ENCODE peak calls at places on chromosomes 1 and 21, in four cellular contexts. T is PC-3; C is uterus; M is CD8-positive, alpha-beta T cell. E is an unnamed sample.

GRCh38 chr1:198155253-198155652 is 1.5 kb upstream of the NEK7 start:
- DNase-seq in T (peak; percentile 84), C (no peak), M (no peak), E (no peak)

GRCh38 chr1:42955311-42956063 is 3.2 kb downstream of the SLC2A1 start:
- DNase-seq in T (no peak), C (no peak), M (no peak), E (no peak)

GRCh38 chr21:45289655-45290515 is 2.2 kb upstream of the POFUT2 start:
- DNase-seq in T (peak; percentile 30), C (no peak), M (no peak), E (no peak)

GRCh38 chr1:43363935-43364525 is 3.8 kb downstream of the ELOVL1 start:
- DNase-seq in T (no peak), C (no peak), M (no peak), E (no peak)

GRCh38 chr1:204251926-204252689 is 38.3 kb upstream of the GOLT1A start:
- DNase-seq in T (no peak), C (no peak), M (no peak), E (no peak)

GRCh38 chr1:224219011-224219611 is 36.1 kb downstream of the DEGS1 start:
- DNase-seq in T (no peak), C (no peak), M (no peak), E (no peak)

GRCh38 chr1:23743287-23744052 is at the start of gene ELOA:
- DNase-seq in T (peak; percentile 65), C (peak; percentile 45), M (peak; percentile 39), E (no peak)

GRCh38 chr1:205262706-205263105 is 35.0 kb downstream of the TMCC2 start:
- DNase-seq in T (no peak), C (no peak), M (no peak), E (no peak)

GRCh38 chr1:211813590-211813989 is 17.0 kb downstream of the LPGAT1 start:
- DNase-seq in T (peak; percentile 25), C (peak; percentile 36), M (no peak), E (no peak)

GRCh38 chr21:45993210-45994085 is 11.9 kb downstream of the COL6A1 start:
- DNase-seq in T (no peak), C (peak; percentile 32), M (no peak), E (no peak)

GRCh38 chr1:159090566-159091546 is 14.3 kb upstream of the AIM2 start:
- DNase-seq in T (no peak), C (no peak), M (no peak), E (no peak)

GRCh38 chr1:99850458-99850974 is 355 bp downstream of the AGL start:
- DNase-seq in T (peak; percentile 23), C (no peak), M (no peak), E (no peak)

GRCh38 chr1:54400321-54400720 is 5.9 kb downstream of the SSBP3 start:
- DNase-seq in T (no peak), C (no peak), M (no peak), E (no peak)

GRCh38 chr21:42636535-42636914 is 16.9 kb upstream of the PDE9A start:
- DNase-seq in T (peak; percentile 39), C (no peak), M (no peak), E (no peak)

GRCh38 chr1:36329817-36330216 is 6.4 kb upstream of the EVA1B start:
- DNase-seq in T (no peak), C (no peak), M (no peak), E (no peak)
- H3K27ac ChIP-seq in T (no peak overlapping the region), C (no peak overlapping the region), M (no peak overlapping the region), E (no peak overlapping the region)

DNA sequence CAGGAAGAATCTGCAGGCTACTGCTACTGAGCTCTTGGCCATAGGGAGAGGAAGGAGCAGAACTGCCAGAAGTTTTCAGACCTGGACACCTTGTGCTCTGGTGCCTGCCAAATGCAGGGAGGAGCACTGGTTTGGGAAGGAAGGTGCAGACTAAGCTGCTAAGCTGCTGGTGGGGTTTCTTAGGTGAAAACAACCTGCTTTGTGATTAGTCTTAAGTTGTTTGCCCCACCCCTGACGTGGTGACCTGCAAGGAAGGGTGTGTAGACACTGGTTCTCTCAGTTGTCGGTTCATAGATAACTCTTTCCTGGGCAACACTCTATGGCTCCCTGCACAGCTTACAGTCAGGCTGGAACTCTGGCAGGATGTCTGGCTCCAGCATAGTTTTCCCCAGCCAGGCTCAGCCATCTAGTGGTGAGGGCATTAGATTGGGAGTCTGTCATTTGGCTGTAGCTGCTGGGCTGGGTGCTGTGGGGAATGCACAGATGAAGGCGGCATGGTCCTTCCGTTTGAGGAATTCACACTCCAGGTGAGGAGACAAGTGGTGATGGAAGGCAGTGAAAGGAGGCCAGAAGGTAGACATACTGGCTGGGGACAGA is 10.3 kb upstream of the S100A10 start:
- DNase-seq in T (peak; percentile 50), C (no peak), M (no peak), E (no peak)
- TF ChIP-seq CTCF in T (peak; percentile 60), C (no peak), M (no peak), E (no peak)

DNA sequence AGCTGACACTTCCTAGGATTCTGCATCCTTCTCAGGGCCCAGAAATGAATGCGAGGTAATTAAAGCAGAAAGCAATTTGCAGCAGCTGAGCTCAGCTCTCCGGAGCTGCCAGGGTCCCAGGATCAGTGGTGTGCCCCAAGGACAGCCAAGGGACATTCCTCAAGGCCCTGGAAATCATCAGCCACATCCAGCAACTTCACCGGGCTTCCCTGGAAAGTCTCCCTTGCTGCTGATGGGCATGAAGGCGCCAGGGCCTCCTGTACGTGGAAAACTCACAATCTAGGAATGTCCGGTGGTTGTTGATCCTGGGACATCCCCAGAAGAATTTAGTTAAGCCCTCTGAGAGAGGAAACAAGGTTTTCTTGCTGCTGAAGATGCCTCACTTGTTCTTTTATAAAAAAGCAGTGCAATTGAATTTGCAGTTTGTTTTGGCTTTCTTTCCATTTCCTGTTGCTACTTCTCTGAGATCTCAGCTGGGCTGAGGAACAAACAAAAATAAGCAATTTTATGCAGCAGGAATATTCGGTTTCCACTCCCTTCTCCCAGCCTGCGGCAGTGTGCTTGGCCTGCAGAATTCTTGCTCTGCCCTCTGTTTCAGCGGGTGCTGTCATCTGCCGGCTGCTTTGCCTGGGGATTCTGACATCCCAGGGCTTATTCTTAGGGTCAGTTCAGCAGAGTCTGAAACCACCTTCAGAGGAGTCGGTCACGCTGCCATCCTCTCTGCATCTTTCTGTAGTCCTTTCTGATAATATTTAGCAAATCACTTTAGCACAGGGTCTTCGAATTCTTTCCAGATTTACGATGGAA is 85.9 kb downstream of the TCP10L start:
- DNase-seq in T (peak; percentile 44), C (no peak), M (no peak), E (no peak)
- H3K4me3 ChIP-seq in T (no peak overlapping the region), C (no peak overlapping the region), M (no peak overlapping the region), E (no peak overlapping the region)

DNA sequence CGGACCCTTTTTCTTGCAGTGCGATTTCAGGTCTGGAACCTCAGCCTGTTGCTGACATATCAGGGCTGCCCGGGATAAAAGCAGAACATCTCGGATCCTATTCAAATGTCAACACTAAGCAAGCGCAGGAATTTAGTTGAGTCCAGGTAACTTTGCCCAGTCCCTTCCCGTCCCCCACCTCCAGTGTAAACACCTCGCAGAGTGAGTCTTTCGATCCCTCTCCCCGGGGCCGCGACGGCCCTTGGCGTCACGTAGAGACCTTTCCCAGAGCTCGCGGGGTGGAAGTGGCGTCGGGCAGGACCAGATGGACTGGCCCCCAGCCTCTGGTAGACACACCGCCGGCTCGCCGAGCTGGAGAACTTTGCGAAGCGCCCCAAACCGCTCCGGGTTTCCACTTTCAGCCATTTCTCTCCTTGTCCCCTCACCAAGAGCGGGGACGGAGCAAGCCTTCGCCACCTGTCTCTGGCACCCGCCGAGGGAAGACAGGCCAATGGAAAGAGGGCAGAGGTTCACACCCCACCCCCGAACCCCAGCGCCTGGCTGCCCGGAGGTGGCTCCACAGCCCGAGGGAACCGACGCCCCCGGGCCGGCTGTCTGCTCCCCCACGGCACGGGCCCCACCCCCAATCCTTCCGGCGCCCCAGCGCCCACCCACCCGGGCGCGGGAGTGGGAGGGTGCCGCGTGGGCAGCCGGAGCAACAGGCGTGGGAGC is 570 bp downstream of the KCND3 start:
- DNase-seq in T (no peak), C (no peak), M (no peak), E (no peak)
- H3K27ac ChIP-seq in T (no peak overlapping the region), C (no peak overlapping the region), M (no peak overlapping the region), E (peak overlapping the region; percentile 48)

GRCh38 chr21:38699048-38699447 is 106.7 kb upstream of the ETS2 start:
- DNase-seq in T (no peak), C (no peak), M (no peak), E (no peak)
- TF ChIP-seq CTCF in T (peak; percentile 36), C (no peak), M (no peak), E (peak; percentile 19)

GRCh38 chr1:109912214-109912861 is 1.7 kb downstream of the CSF1 start:
- DNase-seq in T (no peak), C (no peak), M (no peak), E (no peak)
- H3K4me3 ChIP-seq in T (no peak overlapping the region), C (peak overlapping the region; percentile 83), M (no peak overlapping the region), E (peak overlapping the region; percentile 81)

GRCh38 chr1:231020139-231020601 is 19.9 kb downstream of the FAM89A start:
- DNase-seq in T (peak; percentile 78), C (peak; percentile 36), M (no peak), E (no peak)

GRCh38 chr1:231016234-231016633 is 23.8 kb downstream of the FAM89A start:
- DNase-seq in T (peak; percentile 35), C (no peak), M (no peak), E (no peak)

GRCh38 chr1:231019711-231020110 is 20.3 kb downstream of the FAM89A start:
- DNase-seq in T (no peak), C (no peak), M (no peak), E (no peak)

GRCh38 chr1:231013391-231014015 is 26.6 kb downstream of the FAM89A start:
- DNase-seq in T (peak; percentile 41), C (no peak), M (no peak), E (no peak)

GRCh38 chr1:231016966-231017365 is 23.1 kb downstream of the FAM89A start:
- DNase-seq in T (no peak), C (no peak), M (no peak), E (no peak)
- H3K27ac ChIP-seq in T (no peak overlapping the region), C (no peak overlapping the region), M (no peak overlapping the region), E (peak overlapping the region; percentile 73)

DNA sequence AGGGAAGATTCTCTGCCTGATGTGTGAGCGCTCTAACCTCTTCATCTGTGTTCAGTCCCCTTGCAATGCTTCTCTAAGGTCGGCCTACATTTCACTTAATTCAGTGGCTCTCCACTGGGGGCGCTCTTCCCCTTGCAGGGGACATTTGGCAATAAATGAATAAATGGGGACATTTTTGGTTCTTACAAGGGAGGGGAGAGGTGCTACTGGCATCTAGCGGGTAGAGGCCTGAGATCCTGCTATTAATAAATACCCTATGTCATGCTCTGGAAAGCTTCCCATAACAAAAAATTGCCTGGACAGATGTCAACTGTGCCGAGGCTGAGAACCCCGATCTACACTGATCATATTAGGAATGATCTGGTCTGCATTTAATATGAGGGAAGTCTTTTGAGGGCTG is 25.9 kb upstream of the DNAJC11 start:
- DNase-seq in T (peak; percentile 88), C (no peak), M (peak; percentile 17), E (no peak)
- TF ChIP-seq CTCF in T (peak; percentile 99), C (peak; percentile 43), M (peak; percentile 84), E (peak; percentile 74)